ENCODE peak calls at places on chromosomes 3 and 15, in ten cellular contexts. F is substantia nigra, G is A549, T is mammary epithelial cell, O is psoas muscle, Y is esophagus squamous epithelium, X is brain microvascular endothelial cell, I is aorta, K is HCT116, R is mesendoderm. A is an unnamed sample.

GRCh38 chr15:93300796-93301195 is 211.8 kb upstream of the RGMA start:
- DNase-seq in F (no peak), G (no peak), T (no peak), O (no peak), Y (no peak), X (no peak), I (no peak), K (no peak), R (no peak), A (no peak)

GRCh38 chr3:130820976-130821375 is 72.9 kb upstream of the ATP2C1 start:
- DNase-seq in F (no peak), G (peak), T (peak), O (no peak), Y (no peak), X (peak), I (no peak), K (peak), R (peak), A (peak)

GRCh38 chr15:78983146-78983918 is 38.5 kb upstream of the CTSH start:
- DNase-seq in F (no peak), G (no peak), T (no peak), O (no peak), Y (no peak), X (no peak), I (no peak), K (no peak), R (no peak), A (no peak)

GRCh38 chr3:171011536-171012336 is 14.8 kb downstream of the SLC2A2 start:
- DNase-seq in F (no peak), G (no peak), T (no peak), O (no peak), Y (no peak), X (no peak), I (no peak), K (no peak), R (no peak), A (no peak)

GRCh38 chr3:183371672-183371968 is 56.8 kb downstream of the MCF2L2 start:
- DNase-seq in F (no peak), G (no peak), T (peak), O (no peak), Y (no peak), X (peak), I (no peak), K (peak), R (no peak), A (no peak)

GRCh38 chr3:100027321-100027720 is 87.0 kb downstream of the FILIP1L start:
- DNase-seq in F (no peak), G (no peak), T (peak), O (no peak), Y (no peak), X (no peak), I (no peak), K (no peak), R (no peak), A (no peak)

GRCh38 chr15:28912422-28912821 is 26.6 kb downstream of the APBA2 start:
- DNase-seq in F (no peak), G (no peak), T (no peak), O (no peak), Y (no peak), X (no peak), I (peak), K (no peak), R (peak), A (no peak)

GRCh38 chr3:106206165-106206564 is 337.4 kb upstream of the CBLB start:
- DNase-seq in F (no peak), G (no peak), T (no peak), O (no peak), Y (no peak), X (peak), I (no peak), K (no peak), R (no peak), A (no peak)

GRCh38 chr3:32743934-32744333 is 58.9 kb downstream of the CNOT10 start:
- DNase-seq in F (no peak), G (peak), T (no peak), O (no peak), Y (no peak), X (no peak), I (no peak), K (no peak), R (no peak), A (no peak)

GRCh38 chr3:72634128-72634527 is 214.1 kb downstream of the SHQ1 start:
- DNase-seq in F (no peak), G (no peak), T (no peak), O (no peak), Y (no peak), X (no peak), I (no peak), K (no peak), R (no peak), A (no peak)

DNA sequence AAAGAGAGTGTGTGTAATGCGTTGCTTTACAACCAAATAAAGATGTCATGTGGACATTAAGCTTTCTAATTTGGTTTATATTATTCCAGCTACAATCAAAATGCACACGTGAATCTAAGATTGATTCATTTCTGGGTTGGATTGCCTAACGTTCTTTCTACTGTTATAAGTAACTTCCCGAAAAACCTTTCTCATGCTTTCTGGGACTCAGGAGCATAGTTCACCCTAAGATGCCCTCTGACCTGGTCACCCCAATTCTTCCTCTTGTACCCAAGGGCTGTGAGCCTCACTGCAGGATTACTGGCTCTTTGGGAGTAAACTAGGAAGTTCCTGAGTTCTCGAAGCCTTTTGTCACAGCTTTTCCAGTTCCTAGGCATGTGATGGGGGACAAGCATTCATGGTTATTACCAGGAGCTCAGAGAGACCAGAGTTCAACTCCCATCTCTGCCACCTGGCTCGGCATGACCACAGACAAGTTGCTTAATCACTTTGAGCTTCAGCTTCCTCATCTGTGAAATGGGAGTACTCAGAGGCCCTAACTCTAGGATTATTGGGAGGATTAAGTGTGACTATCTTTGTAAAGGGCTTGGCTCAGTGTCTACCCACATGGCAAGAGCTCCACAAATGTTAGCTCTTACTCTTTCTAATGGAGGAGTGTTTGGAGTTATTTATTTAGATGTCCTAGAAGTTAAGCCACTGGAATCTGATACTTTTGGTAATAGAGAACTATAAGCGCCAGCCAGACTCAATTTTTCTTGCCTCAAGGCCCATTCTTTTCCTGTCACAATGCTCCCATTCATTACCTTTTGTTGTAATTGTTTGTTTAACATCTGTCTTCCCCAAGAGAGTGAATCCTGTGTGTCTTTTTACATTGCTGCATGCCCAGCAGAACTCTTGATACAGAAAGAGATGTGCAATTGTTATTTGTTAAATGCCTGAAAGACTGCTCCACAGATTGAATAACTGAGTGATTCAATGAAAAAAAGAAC is 12.5 kb upstream of the LMCD1 start:
- DNase-seq in F (no peak), G (no peak), T (peak), O (no peak), Y (no peak), X (no peak), I (no peak), K (no peak), R (no peak), A (no peak)
- H3K27ac ChIP-seq in F (no peak), G (no peak), T (no peak), O (peak), Y (no peak), X (peak), I (peak), K (no peak), R (no peak), A (no peak)

GRCh38 chr15:65339926-65340325 is 35.4 kb downstream of the RNU5B-1 start:
- DNase-seq in F (no peak), G (no peak), T (no peak), O (no peak), Y (no peak), X (no peak), I (no peak), K (no peak), R (peak), A (no peak)
- H3K27ac ChIP-seq in F (no peak), G (no peak), T (no peak), O (no peak), Y (no peak), X (no peak), I (no peak), K (no peak), R (peak), A (no peak)

GRCh38 chr3:12447075-12447474 is 37.2 kb upstream of the TSEN2 start:
- DNase-seq in F (no peak), G (no peak), T (no peak), O (no peak), Y (no peak), X (no peak), I (no peak), K (no peak), R (no peak), A (no peak)

GRCh38 chr3:12445523-12446240 is 38.6 kb upstream of the TSEN2 start:
- DNase-seq in F (no peak), G (no peak), T (no peak), O (no peak), Y (no peak), X (no peak), I (peak), K (no peak), R (no peak), A (no peak)

GRCh38 chr3:12444582-12445468 is 39.5 kb upstream of the TSEN2 start:
- DNase-seq in F (no peak), G (peak), T (peak), O (no peak), Y (no peak), X (peak), I (peak), K (peak), R (peak), A (no peak)

GRCh38 chr3:12443781-12444522 is 40.3 kb upstream of the TSEN2 start:
- DNase-seq in F (no peak), G (no peak), T (no peak), O (no peak), Y (no peak), X (no peak), I (peak), K (no peak), R (no peak), A (no peak)

DNA sequence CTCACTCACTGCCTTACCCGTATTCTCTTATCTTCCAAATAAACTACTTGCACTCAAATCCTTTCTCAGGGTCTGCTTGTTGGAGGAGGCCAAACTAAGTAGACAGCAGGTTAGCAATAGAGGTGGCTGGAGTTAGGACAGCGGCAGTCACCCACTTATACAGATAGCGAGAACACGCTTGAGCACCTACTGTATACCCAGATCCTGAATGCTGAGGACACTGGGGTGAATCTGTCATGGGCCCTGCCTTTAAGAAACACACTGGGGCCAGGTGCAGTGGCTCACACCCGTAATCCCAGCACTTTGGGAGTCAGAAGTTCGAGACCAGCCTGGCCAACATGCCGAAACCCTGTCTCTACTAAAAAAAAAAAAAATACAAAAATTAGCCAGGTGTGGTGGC is 38.0 kb upstream of the TSEN2 start:
- DNase-seq in F (no peak), G (no peak), T (no peak), O (no peak), Y (no peak), X (no peak), I (no peak), K (no peak), R (no peak), A (no peak)
- H3K27ac ChIP-seq in F (no peak), G (no peak), T (no peak), O (no peak), Y (no peak), X (no peak), I (no peak), K (peak), R (no peak), A (no peak)

GRCh38 chr15:40768492-40769309 is 1.1 kb upstream of the C15orf62 start:
- DNase-seq in F (no peak), G (no peak), T (no peak), O (no peak), Y (no peak), X (no peak), I (no peak), K (no peak), R (no peak), A (no peak)
- H3K27ac ChIP-seq in F (no peak), G (no peak), T (peak), O (peak), Y (peak), X (no peak), I (no peak), K (peak), R (no peak), A (no peak)

GRCh38 chr3:193556841-193557240 is 2.1 kb upstream of the ATP13A4 start:
- DNase-seq in F (no peak), G (no peak), T (no peak), O (no peak), Y (no peak), X (no peak), I (no peak), K (no peak), R (no peak), A (peak)

GRCh38 chr3:193553606-193554005 is 1.1 kb downstream of the ATP13A4 start:
- DNase-seq in F (no peak), G (no peak), T (no peak), O (no peak), Y (no peak), X (no peak), I (no peak), K (no peak), R (no peak), A (no peak)

GRCh38 chr3:193559100-193559499 is 4.4 kb upstream of the ATP13A4 start:
- DNase-seq in F (no peak), G (no peak), T (no peak), O (no peak), Y (no peak), X (no peak), I (no peak), K (no peak), R (no peak), A (no peak)

GRCh38 chr3:193552911-193553310 is 1.8 kb downstream of the ATP13A4 start:
- DNase-seq in F (peak), G (no peak), T (no peak), O (no peak), Y (no peak), X (no peak), I (no peak), K (no peak), R (no peak), A (peak)

DNA sequence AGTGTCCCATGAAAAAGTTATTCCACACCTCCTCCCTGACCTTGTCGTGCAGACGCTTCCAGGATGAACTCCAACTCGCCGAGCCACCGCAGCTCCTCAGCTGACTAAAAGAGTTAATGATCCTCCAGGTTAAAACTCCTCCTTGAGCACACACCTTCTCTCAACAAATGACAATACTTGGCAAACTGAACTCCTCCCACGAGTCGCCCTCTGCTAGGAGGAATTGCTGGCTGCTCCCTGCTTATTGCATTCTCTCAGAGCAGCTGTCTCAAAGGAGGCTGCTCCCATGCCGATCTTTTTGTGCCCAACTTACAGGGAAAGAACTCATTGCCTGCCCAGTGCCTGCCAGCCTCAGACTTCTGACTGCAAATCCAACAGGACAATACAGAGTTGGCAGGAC is at the start of gene ATP13A4:
- DNase-seq in F (peak), G (no peak), T (no peak), O (no peak), Y (no peak), X (no peak), I (no peak), K (no peak), R (peak), A (peak)
- H3K27ac ChIP-seq in F (no peak), G (no peak), T (no peak), O (no peak), Y (peak), X (no peak), I (no peak), K (no peak), R (no peak), A (no peak)

GRCh38 chr15:43085921-43086320 is 19.9 kb downstream of the UBR1 start:
- DNase-seq in F (no peak), G (no peak), T (no peak), O (no peak), Y (no peak), X (no peak), I (no peak), K (no peak), R (no peak), A (no peak)
- H3K27ac ChIP-seq in F (no peak), G (no peak), T (no peak), O (no peak), Y (no peak), X (no peak), I (no peak), K (no peak), R (no peak), A (no peak)

DNA sequence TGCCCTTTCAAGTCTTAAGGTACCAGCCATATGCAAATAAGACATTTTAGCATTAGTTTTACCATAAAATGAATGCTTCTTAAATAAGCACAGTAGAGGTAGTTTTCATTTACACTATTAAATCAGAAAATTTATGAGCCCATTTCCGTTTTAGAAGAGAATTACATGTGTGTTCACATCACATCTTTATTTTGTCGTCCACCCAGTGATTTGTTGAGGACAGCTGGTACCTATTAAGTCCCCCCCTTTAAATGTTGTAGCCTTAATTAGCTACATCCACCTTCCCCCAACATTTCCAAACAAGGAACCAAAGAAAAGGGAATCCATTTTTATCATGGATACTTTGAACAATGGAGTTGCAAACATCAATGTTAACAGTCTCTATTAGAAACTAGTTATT is 6.8 kb downstream of the IL17RD start:
- DNase-seq in F (no peak), G (no peak), T (no peak), O (no peak), Y (no peak), X (no peak), I (no peak), K (no peak), R (no peak), A (no peak)
- H3K27ac ChIP-seq in F (no peak), G (no peak), T (no peak), O (no peak), Y (no peak), X (no peak), I (no peak), K (no peak), R (no peak), A (no peak)

GRCh38 chr3:11370961-11371360 is 98.8 kb downstream of the ATG7 start:
- DNase-seq in F (no peak), G (no peak), T (no peak), O (no peak), Y (no peak), X (no peak), I (no peak), K (no peak), R (no peak), A (no peak)
- H3K27ac ChIP-seq in F (no peak), G (no peak), T (no peak), O (no peak), Y (no peak), X (no peak), I (no peak), K (no peak), R (no peak), A (no peak)

GRCh38 chr3:55330355-55330754 is 156.8 kb downstream of the WNT5A start:
- DNase-seq in F (no peak), G (peak), T (peak), O (no peak), Y (no peak), X (peak), I (no peak), K (no peak), R (peak), A (peak)
- H3K27ac ChIP-seq in F (no peak), G (no peak), T (no peak), O (no peak), Y (no peak), X (peak), I (no peak), K (no peak), R (no peak), A (no peak)

GRCh38 chr3:65751123-65751700 is 287.5 kb downstream of the MAGI1 start:
- DNase-seq in F (peak), G (peak), T (peak), O (peak), Y (no peak), X (peak), I (peak), K (peak), R (peak), A (no peak)
- H3K27ac ChIP-seq in F (peak), G (no peak), T (no peak), O (no peak), Y (no peak), X (no peak), I (no peak), K (no peak), R (no peak), A (no peak)